ENCODE peak calls at places on chromosome 9, in five cellular contexts. M is HFF-Myc, S is AG10803, N is tibial artery, P is endothelial cell of umbilical vein. F is an unnamed sample.

GRCh38 chr9:116156621-116157314 is 3.2 kb downstream of the PAPPA start:
- DNase-seq in P (peak), S (peak), N (peak), M (peak), F (no peak)

GRCh38 chr9:10562581-10563343 is 50.0 kb downstream of the PTPRD start:
- DNase-seq in S (no peak), N (no peak), P (no peak), M (no peak), F (no peak)

GRCh38 chr9:18396102-18396728 is 77.7 kb upstream of the ADAMTSL1 start:
- DNase-seq in P (peak), S (no peak), M (no peak), N (no peak), F (no peak)

GRCh38 chr9:15377625-15378252 is 44.9 kb upstream of the SNAPC3 start:
- DNase-seq in N (no peak), M (no peak), P (no peak), S (peak), F (no peak)

GRCh38 chr9:24616858-24617257 is 71.2 kb upstream of the IZUMO3 start:
- DNase-seq in N (no peak), P (no peak), M (no peak), S (no peak), F (no peak)

GRCh38 chr9:109247228-109247627 is 73.6 kb downstream of the EPB41L4B start:
- DNase-seq in S (no peak), N (no peak), M (no peak), P (no peak), F (no peak)

GRCh38 chr9:114856942-114857315 is 51.1 kb upstream of the TNFSF15 start:
- DNase-seq in S (peak), N (no peak), P (no peak), M (no peak), F (no peak)

GRCh38 chr9:128225770-128226753 is 22.9 kb downstream of the DNM1 start:
- DNase-seq in N (no peak), S (no peak), M (no peak), P (no peak), F (no peak)

GRCh38 chr9:29319727-29320513 is 1746.6 kb upstream of the C9orf72 start:
- DNase-seq in M (no peak), S (no peak), N (no peak), P (no peak), F (peak)

GRCh38 chr9:116008278-116008677 is 145.3 kb upstream of the PAPPA start:
- DNase-seq in N (no peak), M (no peak), P (no peak), S (no peak), F (no peak)

GRCh38 chr9:77899679-77900354 is 131.8 kb downstream of the GNAQ start:
- DNase-seq in P (no peak), M (no peak), N (no peak), S (peak), F (no peak)

GRCh38 chr9:131276891-131277672 is 772 bp upstream of the FAM78A start:
- DNase-seq in N (no peak), P (peak), M (no peak), S (no peak), F (peak)

GRCh38 chr9:121138973-121139372 is 62.7 kb downstream of the RAB14 start:
- DNase-seq in M (no peak), N (no peak), P (no peak), S (no peak), F (no peak)

GRCh38 chr9:79572891-79573696 is 1.3 kb downstream of the TLE4 start:
- DNase-seq in N (peak), P (peak), M (no peak), S (no peak), F (peak)

GRCh38 chr9:110954822-110955291 is 83.4 kb downstream of the LPAR1 start:
- DNase-seq in S (peak), P (no peak), M (no peak), N (no peak), F (peak)

GRCh38 chr9:121732886-121733285 is 81.5 kb downstream of the DAB2IP start:
- DNase-seq in N (no peak), P (no peak), M (no peak), S (no peak), F (peak)

GRCh38 chr9:2157277-2158105 is 142.3 kb downstream of the SMARCA2 start:
- DNase-seq in N (peak), P (no peak), S (peak), M (peak), F (peak)

GRCh38 chr9:93225892-93226291 is 42.0 kb downstream of the WNK2 start:
- DNase-seq in P (no peak), M (no peak), S (no peak), N (no peak), F (no peak)
- H3K4me3 ChIP-seq in P (no peak), M (no peak), S (no peak), N (no peak), F (no peak)

GRCh38 chr9:106921989-106922388 is 59.0 kb downstream of the ZNF462 start:
- DNase-seq in N (no peak), S (peak), M (no peak), P (no peak), F (no peak)
- H3K4me3 ChIP-seq in N (no peak), S (no peak), M (no peak), P (no peak), F (no peak)

GRCh38 chr9:88694625-88695024 is 159.6 kb downstream of the NXNL2 start:
- DNase-seq in S (peak), N (no peak), M (no peak), P (no peak), F (no peak)
- H3K4me3 ChIP-seq in S (no peak), N (no peak), M (no peak), P (no peak), F (no peak)

DNA sequence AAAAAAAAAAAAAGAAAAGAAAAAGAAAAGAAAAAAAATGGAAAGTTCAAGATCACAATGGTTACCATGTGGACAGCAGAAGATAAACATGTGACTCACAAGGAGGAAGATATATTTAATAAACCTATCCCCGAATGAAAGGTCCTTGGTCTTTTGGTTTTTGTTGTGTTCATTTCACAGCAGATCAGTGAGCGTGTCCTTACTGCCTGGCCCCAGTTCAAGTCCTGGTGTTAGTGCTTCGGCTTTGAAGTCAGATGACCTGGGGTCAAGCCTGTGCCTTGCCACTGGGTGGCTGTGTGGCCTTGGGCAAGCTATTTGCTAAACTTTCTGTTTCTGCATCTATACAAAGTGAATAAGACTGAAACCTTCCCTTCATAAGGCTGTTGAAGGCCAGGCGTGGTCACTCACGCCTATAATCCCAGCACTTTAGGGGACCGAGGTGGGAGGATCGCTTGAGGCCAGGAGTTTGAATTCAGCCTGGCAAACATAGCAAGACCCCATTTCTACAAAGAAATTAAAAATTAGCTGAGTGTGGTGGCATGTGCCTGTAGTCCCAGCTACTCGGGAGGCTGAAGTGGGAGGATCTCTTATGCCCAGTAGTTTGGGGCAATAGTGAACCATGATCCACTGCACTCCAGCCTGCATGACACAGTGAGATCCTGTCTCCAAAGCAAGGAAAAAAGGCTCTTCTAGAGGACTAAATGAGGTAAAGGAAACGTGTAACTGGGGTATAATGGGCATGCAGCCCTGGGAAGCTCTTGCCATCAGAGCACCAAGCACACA is 94.5 kb upstream of the SPATA31D4 start:
- DNase-seq in M (no peak), N (no peak), S (peak), P (peak), F (no peak)
- H3K4me3 ChIP-seq in M (no peak), N (no peak), S (no peak), P (no peak), F (no peak)

GRCh38 chr9:124010303-124010664 is 1.3 kb upstream of the LHX2 start:
- DNase-seq in P (no peak), S (no peak), M (no peak), N (no peak), F (no peak)
- H3K4me3 ChIP-seq in P (no peak), S (no peak), M (no peak), N (no peak), F (no peak)

DNA sequence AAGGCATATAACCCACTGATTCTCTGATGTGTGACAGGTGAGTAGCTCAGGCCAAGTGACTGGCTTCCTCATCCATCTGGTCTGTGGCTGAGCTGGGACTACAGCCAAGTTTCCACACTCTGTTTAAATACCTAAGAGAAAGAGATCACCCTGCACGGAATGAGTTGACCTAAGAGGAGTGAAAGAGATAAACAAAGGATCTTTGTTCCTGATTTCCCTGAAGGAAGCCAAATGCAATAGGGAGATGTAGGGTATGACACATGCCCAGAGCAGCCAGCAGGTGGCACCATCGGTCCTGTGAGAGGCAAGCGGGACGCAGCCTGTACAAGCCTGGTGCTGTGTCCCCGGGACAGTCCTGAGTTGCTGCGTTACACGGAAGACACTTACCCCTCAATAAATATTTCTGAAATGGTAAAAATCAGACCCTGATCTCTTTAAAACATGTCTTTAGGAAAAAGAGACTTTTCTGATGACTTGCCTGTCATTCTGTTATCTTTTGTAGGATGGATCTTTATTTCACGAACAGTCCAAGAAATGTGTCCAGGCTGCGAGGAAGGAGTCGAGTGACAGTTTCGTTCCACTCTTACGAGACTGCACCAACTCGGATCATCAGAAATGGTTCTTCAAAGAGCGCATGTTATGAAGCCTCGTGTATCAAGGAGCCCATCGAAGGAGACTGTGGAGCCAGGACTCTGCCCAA is 41.1 kb downstream of the GALNT12 start:
- DNase-seq in N (peak), M (peak), P (peak), S (peak), F (peak)
- H3K4me3 ChIP-seq in N (peak), M (peak), P (no peak), S (peak), F (no peak)

DNA sequence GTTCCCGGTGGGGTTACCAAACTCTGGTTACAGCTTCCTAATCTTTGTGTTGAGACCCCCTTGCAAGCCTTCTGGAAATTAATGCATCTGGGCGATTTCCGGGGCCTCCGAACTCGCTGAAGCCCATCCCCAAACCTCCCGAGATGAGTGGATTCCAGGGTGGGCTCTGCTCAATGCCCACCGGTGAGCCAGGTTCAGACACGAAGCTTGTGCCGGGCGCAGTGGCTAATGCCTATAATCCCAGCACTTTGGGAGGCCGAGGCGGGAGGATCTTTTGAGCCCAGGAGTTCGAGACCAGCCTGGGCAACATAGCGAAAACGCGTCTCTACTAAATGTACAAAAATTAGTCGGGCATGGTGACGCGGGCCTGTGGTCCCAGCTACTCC is 371 bp upstream of the HACD4 start:
- DNase-seq in S (no peak), P (no peak), N (no peak), M (no peak), F (no peak)
- H3K4me3 ChIP-seq in S (peak), P (peak), N (peak), M (peak), F (no peak)

GRCh38 chr9:70402213-70402612 is 12.2 kb downstream of the KLF9 start:
- DNase-seq in M (no peak), N (no peak), S (no peak), P (peak), F (no peak)

GRCh38 chr9:70403166-70403565 is 11.3 kb downstream of the KLF9 start:
- DNase-seq in M (no peak), S (peak), N (no peak), P (peak), F (no peak)

GRCh38 chr9:70405808-70406445 is 8.5 kb downstream of the KLF9 start:
- DNase-seq in P (no peak), M (no peak), N (no peak), S (peak), F (no peak)

GRCh38 chr9:70404261-70404660 is 10.2 kb downstream of the KLF9 start:
- DNase-seq in M (no peak), S (no peak), P (no peak), N (no peak), F (no peak)

GRCh38 chr9:70403618-70404025 is 10.8 kb downstream of the KLF9 start:
- DNase-seq in N (no peak), S (peak), P (peak), M (no peak), F (no peak)
- H3K4me3 ChIP-seq in N (peak), S (no peak), P (no peak), M (no peak), F (no peak)

GRCh38 chr9:5436441-5436840 is 1.3 kb downstream of the PLGRKT start:
- DNase-seq in N (no peak), P (no peak), S (no peak), M (no peak), F (no peak)
- H3K4me3 ChIP-seq in N (no peak), P (peak), S (no peak), M (peak), F (peak)

F was measured in MM.1S.